ENCODE peak calls at places on chromosomes 4 and X, in seven cellular contexts. M is AG09309, F is lung, N is endodermal cell, R is cardiac fibroblast, I is type B pancreatic cell, G is fibroblast of mammary gland. T is an unnamed sample.

GRCh38 chr4:152724494-152724893 is 44.7 kb upstream of the TMEM154 start:
- DNase-seq in I (no peak), M (no peak), N (no peak), R (no peak), F (no peak), G (no peak), T (no peak)

GRCh38 chrX:119455264-119455663 is 13.0 kb upstream of the SLC25A5 start:
- DNase-seq in G (peak), R (no peak), I (no peak), F (no peak), N (no peak), M (peak), T (no peak)

GRCh38 chr4:159766241-159766640 is 663.4 kb downstream of the RAPGEF2 start:
- DNase-seq in N (no peak), I (no peak), F (no peak), G (no peak), M (no peak), R (no peak), T (no peak)

GRCh38 chr4:61373901-61374611 is 173.9 kb downstream of the ADGRL3 start:
- DNase-seq in R (peak), F (no peak), G (peak), M (no peak), I (no peak), N (no peak), T (no peak)

GRCh38 chr4:40837094-40837870 is 87.5 kb downstream of the NSUN7 start:
- DNase-seq in I (no peak), G (no peak), F (no peak), N (no peak), R (no peak), M (no peak), T (no peak)

GRCh38 chr4:152843476-152844107 is 63.8 kb downstream of the ARFIP1 start:
- DNase-seq in F (no peak), N (peak), M (no peak), I (no peak), G (no peak), R (no peak), T (no peak)

GRCh38 chr4:128955751-128956150 is 137.6 kb downstream of the SCLT1 start:
- DNase-seq in R (no peak), I (no peak), M (no peak), F (no peak), N (no peak), G (no peak), T (no peak)

GRCh38 chr4:163920426-163920825 is 425.9 kb downstream of the TMA16 start:
- DNase-seq in M (no peak), F (no peak), R (no peak), G (no peak), N (no peak), I (no peak), T (no peak)

GRCh38 chrX:137194164-137194563 is 160.4 kb upstream of the GPR101 start:
- DNase-seq in G (peak), I (no peak), F (no peak), N (peak), M (no peak), R (peak), T (no peak)

GRCh38 chr4:93828332-93828829 is at the start of gene ATOH1:
- DNase-seq in G (peak), F (no peak), M (no peak), I (peak), R (no peak), N (peak), T (no peak)

GRCh38 chrX:30939928-30940327 is 50.9 kb upstream of the TAB3 start:
- DNase-seq in F (no peak), G (no peak), N (no peak), R (no peak), M (no peak), I (no peak), T (no peak)

GRCh38 chrX:10350991-10351390 is 194.2 kb downstream of the CLCN4 start:
- DNase-seq in I (no peak), G (peak), F (no peak), M (peak), N (no peak), R (peak), T (no peak)

GRCh38 chr4:25238052-25238451 is 4.2 kb downstream of the PI4K2B start:
- DNase-seq in I (no peak), G (peak), M (no peak), R (no peak), N (no peak), F (no peak), T (no peak)

GRCh38 chr4:2943364-2944090 is 19.7 kb downstream of the NOP14 start:
- DNase-seq in I (peak), R (no peak), F (no peak), G (no peak), M (no peak), N (peak), T (no peak)

GRCh38 chr4:151430737-151431457 is 21.9 kb downstream of the FHIP1A start:
- DNase-seq in R (no peak), G (no peak), F (no peak), M (no peak), N (peak), I (no peak), T (no peak)

GRCh38 chrX:19576742-19577141 is 61.4 kb upstream of the MAP3K15 start:
- DNase-seq in G (peak), R (no peak), F (no peak), N (no peak), M (no peak), I (no peak), T (no peak)

GRCh38 chr4:2318476-2318875 is 56.6 kb upstream of the MXD4 start:
- DNase-seq in I (no peak), M (no peak), R (no peak), N (no peak), F (peak), G (no peak), T (no peak)

GRCh38 chr4:164807611-164808010 is 53.7 kb downstream of the SMIM31 start:
- DNase-seq in N (peak), F (peak), M (no peak), G (no peak), I (no peak), R (no peak), T (no peak)

GRCh38 chr4:159015862-159016261 is 87.0 kb upstream of the RAPGEF2 start:
- DNase-seq in F (no peak), I (no peak), G (peak), M (no peak), N (no peak), R (no peak), T (no peak)

GRCh38 chr4:120156115-120156718 is 89.6 kb upstream of the MAD2L1 start:
- DNase-seq in G (peak), I (no peak), M (peak), R (peak), N (no peak), F (no peak), T (peak)

GRCh38 chr4:72665376-72665978 is 96.5 kb upstream of the ADAMTS3 start:
- DNase-seq in I (no peak), R (no peak), G (no peak), M (no peak), F (no peak), N (no peak), T (no peak)

GRCh38 chr4:118811832-118812231 is 24.1 kb downstream of the SEC24D start:
- DNase-seq in I (no peak), N (no peak), F (no peak), R (no peak), M (no peak), G (no peak), T (no peak)

GRCh38 chr4:15479089-15479912 is 9.6 kb downstream of the CC2D2A start:
- DNase-seq in M (peak), G (peak), R (peak), F (peak), N (peak), I (peak), T (peak)

GRCh38 chr4:16969696-16970135 is 71.3 kb upstream of the LDB2 start:
- DNase-seq in G (peak), R (peak), M (no peak), F (no peak), I (no peak), N (no peak), T (no peak)

GRCh38 chr4:10733486-10733885 is 48.9 kb upstream of the CLNK start:
- DNase-seq in G (no peak), F (no peak), N (no peak), I (no peak), R (no peak), M (no peak), T (no peak)

GRCh38 chr4:127698789-127699200 is 31.4 kb upstream of the SLC25A31 start:
- DNase-seq in N (no peak), M (peak), I (no peak), R (peak), G (peak), F (no peak), T (peak)

GRCh38 chr4:176443646-176444409 is 124.1 kb downstream of the SPCS3 start:
- DNase-seq in R (peak), F (no peak), N (no peak), I (no peak), M (peak), G (peak), T (no peak)

GRCh38 chr4:139743027-139743426 is 77.4 kb downstream of the MGST2 start:
- DNase-seq in I (no peak), F (peak), G (no peak), M (no peak), N (peak), R (no peak), T (no peak)

GRCh38 chr4:177789610-177790009 is 347.4 kb upstream of the AGA start:
- DNase-seq in I (no peak), R (no peak), N (no peak), M (no peak), G (no peak), F (no peak), T (no peak)

GRCh38 chrX:20513185-20513584 is 246.5 kb upstream of the RPS6KA3 start:
- DNase-seq in N (no peak), R (no peak), M (no peak), G (no peak), I (no peak), F (no peak), T (no peak)

GRCh38 chrX:20500949-20501348 is 234.2 kb upstream of the RPS6KA3 start:
- DNase-seq in M (no peak), G (no peak), R (no peak), I (no peak), F (no peak), N (no peak), T (no peak)

GRCh38 chrX:57587062-57587461 is 4.7 kb upstream of the ZXDB start:
- DNase-seq in M (no peak), F (no peak), N (no peak), I (no peak), G (no peak), R (no peak), T (no peak)

GRCh38 chr4:139223682-139224317 is 46.8 kb upstream of the ELF2 start:
- DNase-seq in R (peak), M (no peak), F (no peak), G (peak), N (no peak), I (no peak), T (peak)

GRCh38 chr4:101678180-101678579 is 112.3 kb upstream of the BANK1 start:
- DNase-seq in G (peak), N (no peak), I (no peak), F (no peak), R (no peak), M (no peak), T (no peak)

GRCh38 chrX:43551590-43551989 is 104.5 kb upstream of the MAOA start:
- DNase-seq in M (no peak), R (no peak), I (no peak), G (peak), N (peak), F (no peak), T (no peak)

GRCh38 chr4:189600598-189601435 is 339.9 kb upstream of the FRG1 start:
- DNase-seq in G (no peak), N (no peak), M (no peak), I (no peak), F (no peak), R (no peak), T (no peak)

GRCh38 chrX:114599305-114599704 is 15.4 kb downstream of the HTR2C start:
- DNase-seq in I (no peak), G (no peak), N (no peak), R (no peak), F (no peak), M (no peak), T (no peak)

DNA sequence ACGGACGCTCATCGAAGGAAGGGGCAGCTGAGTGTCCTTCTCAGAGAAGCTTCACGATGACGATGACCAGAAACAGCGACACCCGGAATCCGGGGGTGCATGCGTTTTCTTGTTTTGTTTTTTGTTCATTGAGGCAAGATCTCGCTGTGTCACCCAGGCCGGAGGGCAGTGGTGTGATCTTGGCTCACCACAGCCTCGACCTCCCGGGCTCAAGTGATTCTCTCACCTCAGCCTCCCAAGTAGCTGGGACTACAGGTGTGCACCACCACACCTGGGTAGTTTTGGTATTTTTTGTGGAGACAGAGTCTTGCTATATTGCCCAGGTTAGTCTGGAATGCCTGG is 19.8 kb downstream of the DGKQ start:
- DNase-seq in G (no peak), M (no peak), N (no peak), I (no peak), F (no peak), R (no peak), T (no peak)
- TF ChIP-seq CTCF in G (no peak), M (no peak), N (no peak), I (no peak), F (no peak), R (no peak), T (no peak)

DNA sequence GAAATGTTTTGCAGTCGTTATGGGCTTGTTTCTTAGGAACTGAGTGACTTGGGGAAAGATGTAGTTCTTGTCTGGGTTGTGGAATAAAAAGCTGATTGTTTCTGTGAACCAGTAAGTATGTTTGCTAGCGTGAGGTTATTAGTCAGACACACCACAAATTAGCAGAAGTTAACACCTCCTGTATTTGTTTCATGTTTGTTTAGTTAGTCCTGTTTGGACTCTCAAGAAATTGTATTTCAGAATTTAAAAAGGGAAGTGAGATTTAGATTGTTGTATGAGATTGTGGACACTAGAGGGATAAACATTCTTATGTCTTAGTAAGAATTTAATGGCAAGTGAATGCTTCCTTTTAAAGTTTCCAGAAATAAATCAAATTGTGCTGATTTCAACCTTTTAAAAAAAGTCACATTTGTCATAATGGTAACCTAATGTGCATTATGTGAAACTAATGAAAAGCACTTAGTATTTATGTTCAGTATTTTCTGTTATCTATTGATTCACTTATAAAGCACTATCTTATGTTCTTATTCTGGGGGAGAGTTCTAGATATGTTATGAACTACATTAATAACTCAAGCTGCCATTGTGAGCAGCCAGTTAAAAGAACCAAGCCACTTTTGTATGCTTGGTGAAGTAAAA is 25.6 kb downstream of the ATP10D start:
- DNase-seq in N (no peak), M (no peak), F (no peak), I (no peak), G (peak), R (peak), T (peak)
- TF ChIP-seq CTCF in N (peak), M (peak), F (no peak), I (peak), G (peak), R (peak), T (peak)

DNA sequence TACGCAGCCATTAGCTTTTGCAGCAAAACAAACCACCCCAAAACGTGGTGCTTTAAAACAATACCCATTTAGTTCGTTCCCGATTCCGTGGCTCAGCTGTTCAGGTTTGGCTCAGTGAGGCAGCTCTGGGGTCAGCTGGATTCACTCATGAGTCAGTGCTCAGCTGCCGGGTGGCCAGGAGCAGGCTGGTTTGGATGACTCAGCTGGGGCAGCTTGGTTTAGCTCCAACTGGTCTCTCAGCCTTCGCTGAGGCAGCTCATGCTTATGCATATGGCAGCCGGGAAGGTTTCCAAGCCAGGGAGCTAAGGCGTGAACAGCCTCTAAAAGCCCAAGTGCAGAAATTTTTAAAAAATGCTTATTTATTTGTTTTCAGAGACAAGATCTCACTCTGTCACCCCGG is 13.3 kb upstream of the CD99 start:
- DNase-seq in M (peak), I (no peak), F (peak), R (peak), N (peak), G (peak), T (no peak)
- TF ChIP-seq CTCF in M (no peak), I (no peak), F (no peak), R (no peak), N (no peak), G (no peak), T (no peak)

GRCh38 chr4:154983714-154984113 is 202.6 kb downstream of the RBM46 start:
- DNase-seq in M (no peak), I (no peak), F (no peak), R (no peak), G (no peak), N (no peak), T (no peak)

GRCh38 chr4:154984616-154985015 is 203.5 kb downstream of the RBM46 start:
- DNase-seq in I (no peak), G (no peak), R (no peak), N (no peak), M (no peak), F (no peak), T (no peak)

GRCh38 chr4:154984148-154984547 is 203.1 kb downstream of the RBM46 start:
- DNase-seq in R (no peak), N (no peak), G (no peak), I (no peak), F (no peak), M (no peak), T (no peak)

GRCh38 chr4:154985673-154986072 is 204.6 kb downstream of the RBM46 start:
- DNase-seq in R (peak), M (no peak), G (peak), F (no peak), N (no peak), I (no peak), T (no peak)

DNA sequence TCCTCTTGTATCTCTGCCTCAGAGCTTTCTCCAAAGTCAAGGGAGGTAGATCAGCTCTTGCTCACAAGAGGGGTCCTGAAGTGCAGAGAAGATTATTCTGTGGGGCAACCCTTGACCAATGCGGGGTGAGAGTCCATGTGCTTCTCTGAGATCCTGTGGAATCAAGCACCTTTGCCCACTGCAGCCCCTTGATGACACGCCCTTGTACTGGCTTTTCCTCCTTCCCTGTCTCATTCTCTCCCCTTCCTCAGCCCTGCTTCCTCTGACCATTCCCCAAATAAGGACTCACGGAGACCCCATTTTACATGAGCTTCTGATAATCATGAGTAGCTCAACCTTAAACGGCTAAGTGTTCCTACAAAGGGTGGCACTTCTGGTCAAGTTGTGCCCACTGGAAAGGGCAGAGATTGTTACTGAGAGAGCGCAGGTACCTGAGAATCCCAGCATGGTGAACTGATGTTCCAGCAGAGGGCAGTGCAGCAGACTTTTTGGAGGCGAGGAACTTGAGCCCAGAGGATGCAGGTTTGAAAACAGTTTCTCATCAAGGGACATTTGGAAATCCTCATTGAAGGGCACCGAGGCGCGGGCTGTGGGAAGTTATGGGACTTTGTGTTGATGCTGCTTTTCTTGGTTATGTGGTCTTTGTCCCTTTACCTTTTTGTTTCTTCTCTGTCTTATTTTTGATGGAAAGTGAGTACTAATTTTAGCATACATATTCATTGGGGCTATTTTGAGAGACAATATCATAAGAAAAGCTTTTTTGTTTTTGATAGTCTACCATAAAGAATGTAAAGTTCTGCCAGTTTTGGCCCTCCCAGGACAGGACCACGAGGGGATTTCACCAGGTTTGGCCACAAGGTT is 201.3 kb downstream of the RBM46 start:
- DNase-seq in N (peak), R (peak), G (peak), I (no peak), F (peak), M (no peak), T (no peak)
- TF ChIP-seq CTCF in N (peak), R (peak), G (peak), I (peak), F (peak), M (peak), T (peak)

GRCh38 chr4:38185406-38185805 is 225.2 kb downstream of the PTTG2 start:
- DNase-seq in F (no peak), R (no peak), N (no peak), G (no peak), M (no peak), I (no peak), T (no peak)

GRCh38 chr4:38180456-38180855 is 220.3 kb downstream of the PTTG2 start:
- DNase-seq in M (no peak), F (no peak), R (no peak), I (no peak), G (peak), N (peak), T (no peak)

GRCh38 chr4:38182334-38182998 is 222.3 kb downstream of the PTTG2 start:
- DNase-seq in R (no peak), G (no peak), M (no peak), F (no peak), N (no peak), I (no peak), T (no peak)

GRCh38 chr4:38188136-38188535 is 227.9 kb downstream of the PTTG2 start:
- DNase-seq in G (no peak), I (no peak), F (no peak), R (no peak), N (no peak), M (no peak), T (no peak)

DNA sequence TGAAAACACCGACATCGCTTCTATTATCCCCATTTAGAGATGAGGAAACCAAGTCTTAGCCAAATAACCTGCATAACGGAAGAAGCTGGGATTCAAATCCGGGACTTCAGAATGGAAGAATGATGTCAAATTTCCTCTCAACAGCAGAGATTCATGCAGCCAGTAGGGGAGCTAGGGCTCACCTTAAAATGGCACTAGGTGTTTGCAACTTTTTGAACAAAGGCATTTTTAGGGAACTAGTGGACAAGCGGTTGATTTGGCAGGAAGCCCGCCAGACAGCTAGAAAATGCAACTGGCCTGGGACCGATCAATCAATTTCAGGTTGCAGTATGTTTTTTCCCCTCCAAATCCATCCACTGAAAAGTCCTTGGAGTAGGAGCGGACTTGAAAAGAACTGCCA is 224.2 kb downstream of the PTTG2 start:
- DNase-seq in G (no peak), I (no peak), M (no peak), N (no peak), R (no peak), F (no peak), T (no peak)
- TF ChIP-seq CTCF in G (peak), I (peak), M (peak), N (peak), R (peak), F (no peak), T (peak)